ENCODE peak calls at places on chromosome 14, in five cellular contexts. N, Z, S, K and M are unnamed samples.

GRCh38 chr14:96039633-96040311 is 610 bp downstream of the C14orf132 start:
- DNase-seq in N (no peak), Z (no peak), S (no peak), K (peak), M (no peak)

GRCh38 chr14:34347683-34348082 is 114.4 kb downstream of the SPTSSA start:
- DNase-seq in Z (no peak), S (no peak), N (no peak), K (no peak), M (no peak)

GRCh38 chr14:94376108-94376975 is 12.1 kb downstream of the SERPINA1 start:
- DNase-seq in K (no peak), N (no peak), S (no peak), Z (no peak), M (no peak)

GRCh38 chr14:38948171-38948570 is 154.9 kb downstream of the SEC23A start:
- DNase-seq in Z (peak), K (peak), N (no peak), S (no peak), M (no peak)

GRCh38 chr14:37598085-37598972 is 2.9 kb downstream of the TTC6 start:
- DNase-seq in S (no peak), Z (no peak), K (no peak), N (no peak), M (no peak)

GRCh38 chr14:88463318-88463717 is 77.9 kb downstream of the SPATA7 start:
- DNase-seq in N (no peak), K (no peak), Z (no peak), S (no peak), M (no peak)

GRCh38 chr14:21227150-21227549 is 42.1 kb downstream of the HNRNPC start:
- DNase-seq in N (no peak), Z (no peak), S (no peak), K (no peak), M (no peak)

GRCh38 chr14:49057838-49058510 is 528.2 kb downstream of the RPS29 start:
- DNase-seq in S (no peak), K (no peak), Z (no peak), N (no peak), M (no peak)

GRCh38 chr14:86654558-86655184 is 1124.7 kb downstream of the FLRT2 start:
- DNase-seq in S (peak), N (no peak), Z (peak), K (no peak), M (peak)

GRCh38 chr14:93332032-93332852 is 594 bp downstream of the BTBD7 start:
- DNase-seq in S (peak), N (no peak), Z (no peak), K (peak), M (no peak)

GRCh38 chr14:68663385-68664076 is 129.3 kb downstream of the ZFP36L1 start:
- DNase-seq in Z (peak), S (no peak), N (no peak), K (no peak), M (no peak)

GRCh38 chr14:99267871-99268775 is 3.9 kb downstream of the BCL11B start:
- DNase-seq in S (no peak), Z (no peak), N (no peak), K (no peak), M (no peak)

GRCh38 chr14:23321572-23322547 is 603 bp downstream of the PABPN1 start:
- DNase-seq in K (peak), N (peak), Z (no peak), S (peak), M (no peak)

GRCh38 chr14:59055439-59056045 is 132.9 kb upstream of the DAAM1 start:
- DNase-seq in N (no peak), K (peak), Z (peak), S (peak), M (peak)

GRCh38 chr14:58298880-58299664 is 717 bp downstream of the ARID4A start:
- DNase-seq in N (peak), S (peak), K (peak), Z (no peak), M (no peak)

GRCh38 chr14:38256358-38256840 is 506 bp upstream of the CLEC14A start:
- DNase-seq in K (no peak), Z (no peak), N (no peak), S (no peak), M (no peak)

GRCh38 chr14:58587271-58587670 is 50.5 kb upstream of the DACT1 start:
- DNase-seq in S (no peak), N (no peak), K (peak), Z (peak), M (no peak)

GRCh38 chr14:68178282-68178681 is 358.7 kb downstream of the RAD51B start:
- DNase-seq in N (no peak), Z (no peak), K (no peak), S (no peak), M (no peak)